ENCODE peak calls at places on chromosomes 12 and 14, in four cellular contexts. C is HepG2, Q is K562, T is GM12878. P is an unnamed sample.

GRCh38 chr14:72616294-72616693 is 277.6 kb downstream of the DPF3 start:
- DNase-seq in C (no peak), Q (no peak), T (no peak), P (no peak)

GRCh38 chr14:60175255-60175902 is 10.2 kb upstream of the DHRS7 start:
- DNase-seq in C (no peak), Q (no peak), T (no peak), P (no peak)

GRCh38 chr12:57237952-57238853 is 8.7 kb downstream of the SHMT2 start:
- DNase-seq in C (no peak), Q (peak), T (no peak), P (no peak)

GRCh38 chr14:37708481-37708880 is 113.1 kb downstream of the TTC6 start:
- DNase-seq in C (no peak), Q (no peak), T (no peak), P (no peak)

GRCh38 chr12:124667671-124668337 is 100.4 kb upstream of the NCOR2 start:
- DNase-seq in C (peak), Q (no peak), T (no peak), P (no peak)

GRCh38 chr12:96338852-96339478 is 61.3 kb downstream of the CDK17 start:
- DNase-seq in C (peak), Q (no peak), T (no peak), P (no peak)

GRCh38 chr14:88422919-88423318 is 37.5 kb downstream of the SPATA7 start:
- DNase-seq in C (no peak), Q (no peak), T (no peak), P (no peak)

GRCh38 chr12:46555379-46555778 is 182.8 kb upstream of the SLC38A2 start:
- DNase-seq in C (no peak), Q (no peak), T (no peak), P (no peak)

GRCh38 chr12:47686645-47687240 is 19.1 kb downstream of the RPAP3 start:
- DNase-seq in C (peak), Q (peak), T (no peak), P (peak)

DNA sequence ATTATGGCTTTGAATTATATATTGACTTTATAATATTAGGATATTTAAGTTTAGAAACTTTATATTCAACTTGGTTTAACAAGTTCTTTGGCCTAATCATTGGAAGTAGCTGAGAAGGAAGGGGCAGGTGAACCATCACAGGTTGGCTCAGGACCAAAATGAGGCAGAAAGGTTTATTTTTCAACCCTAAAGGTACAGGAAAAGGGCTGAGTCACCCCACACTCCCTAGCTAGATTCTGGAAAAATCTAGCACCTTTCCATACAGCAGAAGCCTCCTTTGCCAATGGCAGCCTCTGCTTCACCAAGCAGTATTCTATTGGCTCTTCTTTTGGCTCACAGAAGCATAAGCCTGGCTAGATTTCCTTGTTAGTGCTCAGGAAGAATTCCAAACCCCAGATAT is 19.3 kb upstream of the MED6 start:
- DNase-seq in C (no peak), Q (no peak), T (no peak), P (no peak)
- TF ChIP-seq FOXK2 in C (no peak), Q (no peak), T (no peak), P (no peak)

GRCh38 chr12:82725741-82726140 is 39.0 kb downstream of the TMTC2 start:
- DNase-seq in C (no peak), Q (no peak), T (no peak), P (no peak)

GRCh38 chr12:82728710-82729109 is 42.0 kb downstream of the TMTC2 start:
- DNase-seq in C (no peak), Q (no peak), T (no peak), P (no peak)

GRCh38 chr12:82730832-82731497 is 44.3 kb downstream of the TMTC2 start:
- DNase-seq in C (peak), Q (no peak), T (no peak), P (no peak)
- TF ChIP-seq FOXK2 in C (no peak), Q (no peak), T (no peak), P (no peak)

GRCh38 chr12:89856431-89856830 is 147.8 kb upstream of the ATP2B1 start:
- DNase-seq in C (no peak), Q (peak), T (peak), P (no peak)
- TF ChIP-seq FOXK2 in C (no peak), Q (no peak), T (no peak), P (no peak)

DNA sequence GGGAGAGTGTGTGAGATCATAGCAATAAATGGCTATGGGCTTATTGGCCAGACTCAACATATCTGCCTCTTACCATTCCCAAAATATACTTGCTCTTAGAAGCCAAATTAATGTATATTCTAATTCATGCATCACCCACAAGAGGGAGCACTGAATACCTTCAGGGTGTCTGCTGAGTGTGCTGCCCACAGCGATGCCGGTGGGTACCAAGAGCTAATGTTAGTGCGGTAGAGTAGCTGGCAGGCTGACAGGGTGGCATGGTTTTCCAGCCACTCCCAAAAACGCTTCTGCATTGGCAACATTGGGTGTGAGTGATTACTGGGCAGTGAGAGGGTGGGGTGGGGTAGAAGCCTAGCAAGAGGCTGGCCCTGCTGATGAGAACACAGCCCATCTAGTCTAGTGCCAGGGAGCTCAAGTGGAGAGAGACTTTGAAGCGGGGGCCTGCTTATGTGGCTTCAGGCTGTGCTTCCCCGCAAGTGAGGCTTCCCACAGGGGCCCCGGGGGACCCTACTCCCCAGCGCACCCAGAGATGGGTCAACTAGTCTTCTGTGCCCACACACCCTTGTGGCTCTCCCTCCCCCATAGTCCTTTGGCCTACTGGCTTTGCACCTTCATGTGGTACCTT is 9.2 kb upstream of the PLEKHD1 start:
- DNase-seq in C (peak), Q (peak), T (no peak), P (peak)
- TF ChIP-seq FOXK2 in C (no peak), Q (no peak), T (no peak), P (no peak)

GRCh38 chr14:97833291-97833690 is 1036.1 kb downstream of the VRK1 start:
- DNase-seq in C (no peak), Q (no peak), T (no peak), P (no peak)

GRCh38 chr14:97844042-97844441 is 1046.9 kb downstream of the VRK1 start:
- DNase-seq in C (no peak), Q (no peak), T (no peak), P (no peak)

GRCh38 chr14:97840159-97840558 is 1043.0 kb downstream of the VRK1 start:
- DNase-seq in C (no peak), Q (no peak), T (no peak), P (no peak)

GRCh38 chr14:97841762-97842161 is 1044.6 kb downstream of the VRK1 start:
- DNase-seq in C (no peak), Q (no peak), T (no peak), P (no peak)

GRCh38 chr14:97838986-97839385 is 1041.8 kb downstream of the VRK1 start:
- DNase-seq in C (no peak), Q (no peak), T (no peak), P (no peak)
- TF ChIP-seq FOXK2 in C (no peak), Q (no peak), T (no peak), P (no peak)

DNA sequence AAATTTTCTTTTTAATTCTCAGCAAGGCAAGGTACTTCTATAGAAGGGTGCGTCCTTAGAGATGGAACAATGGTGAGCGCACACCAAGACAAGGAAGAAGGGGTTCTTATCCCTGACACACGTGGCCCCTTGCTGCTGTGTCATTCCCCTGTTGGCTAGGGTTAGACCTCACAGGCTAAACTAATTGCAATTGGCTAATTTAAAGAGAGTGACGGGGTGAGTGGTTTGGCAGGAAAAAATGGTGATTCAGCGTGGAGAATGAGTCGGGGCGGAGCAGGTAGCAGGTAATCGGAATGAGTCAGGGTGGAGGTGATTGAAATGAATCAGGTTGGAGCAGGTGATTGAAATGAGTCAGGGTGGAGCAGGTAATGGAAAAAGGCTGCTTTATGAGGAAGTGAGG is 36.3 kb upstream of the HECTD1 start:
- DNase-seq in C (no peak), Q (peak), T (no peak), P (no peak)
- TF ChIP-seq FOXK2 in C (no peak), Q (no peak), T (no peak), P (no peak)

GRCh38 chr12:113130457-113131135 is 5.0 kb downstream of the RASAL1 start:
- DNase-seq in C (peak), Q (peak), T (no peak), P (no peak)
- TF ChIP-seq FOXK2 in C (no peak), Q (no peak), T (no peak), P (no peak)

GRCh38 chr12:25794580-25794979 is 163.9 kb upstream of the RASSF8 start:
- DNase-seq in C (no peak), Q (no peak), T (no peak), P (no peak)

GRCh38 chr12:25797949-25798348 is 160.5 kb upstream of the RASSF8 start:
- DNase-seq in C (no peak), Q (no peak), T (no peak), P (no peak)

GRCh38 chr12:25800101-25800500 is 158.4 kb upstream of the RASSF8 start:
- DNase-seq in C (no peak), Q (no peak), T (no peak), P (no peak)

GRCh38 chr12:25796523-25797000 is 161.9 kb upstream of the RASSF8 start:
- DNase-seq in C (no peak), Q (no peak), T (no peak), P (no peak)

GRCh38 chr12:25797335-25797863 is 161.1 kb upstream of the RASSF8 start:
- DNase-seq in C (no peak), Q (no peak), T (no peak), P (no peak)
- TF ChIP-seq FOXK2 in C (no peak), Q (no peak), T (no peak), P (no peak)

DNA sequence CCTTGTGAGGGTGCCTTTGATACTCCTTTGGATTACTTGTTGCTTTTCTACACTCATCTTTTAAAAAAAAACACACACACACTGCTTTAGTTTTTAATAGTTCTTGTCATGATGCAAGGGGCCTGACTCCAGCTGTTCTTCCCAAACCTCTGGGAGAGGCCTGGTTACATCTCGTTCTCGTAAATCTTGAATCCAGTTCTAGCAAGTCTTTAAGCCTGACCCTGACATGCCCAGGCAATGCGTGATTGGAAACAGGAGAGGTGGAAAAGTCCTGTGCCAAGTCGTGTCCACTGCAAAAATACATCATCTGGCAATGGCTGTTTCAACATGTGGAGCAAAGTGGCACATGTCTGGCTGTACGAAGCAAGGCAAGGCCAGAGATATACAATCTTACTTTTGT is 356.7 kb upstream of the DDHD1 start:
- DNase-seq in C (no peak), Q (no peak), T (no peak), P (no peak)
- TF ChIP-seq FOXK2 in C (no peak), Q (no peak), T (no peak), P (no peak)

DNA sequence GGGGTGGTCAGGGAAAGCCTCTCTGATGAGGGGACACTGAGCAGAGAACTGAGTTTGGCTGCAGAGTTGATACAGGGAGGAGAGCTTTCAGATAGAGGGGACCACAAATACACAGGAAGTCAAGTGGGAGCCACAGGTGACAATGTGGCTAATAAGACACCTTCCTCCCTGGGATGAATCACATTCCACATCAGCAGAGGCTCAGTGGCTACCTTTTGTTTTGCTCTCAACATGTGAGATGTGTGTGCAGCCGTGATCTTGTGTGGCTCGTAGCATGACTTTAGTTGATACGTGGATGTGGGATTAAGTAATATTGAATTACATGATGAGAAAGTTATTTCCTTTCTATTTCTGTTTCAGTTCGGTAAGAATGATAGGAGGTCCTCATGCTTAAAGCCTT is 7.5 kb downstream of the CRADD start:
- DNase-seq in C (no peak), Q (no peak), T (no peak), P (no peak)
- TF ChIP-seq FOXK2 in C (no peak), Q (no peak), T (no peak), P (no peak)

P was measured in HEK293T.